ENCODE peak calls at places on chromosomes 16 and 17, in six cellular contexts. W is HCT116, G is SK-N-SH, U is keratinocyte, D is neural progenitor cell, C is K562. I is an unnamed sample.
A peak's percentile ranks its signal among the peaks of the same experiment; 100 is the strongest.

GRCh38 chr16:76371441-76371840 is 94.2 kb downstream of the CNTNAP4 start:
- DNase-seq in W (no peak), G (no peak), U (no peak), D (no peak), C (no peak), I (no peak)

GRCh38 chr16:84454611-84455010 is 49.8 kb downstream of the MEAK7 start:
- DNase-seq in W (no peak), G (no peak), U (no peak), D (no peak), C (no peak), I (no peak)

GRCh38 chr17:17682737-17683675 is 1.7 kb downstream of the RAI1 start:
- DNase-seq in W (no peak), G (peak; percentile 83), U (no peak), D (peak; percentile 82), C (peak; percentile 27), I (peak; percentile 90)

GRCh38 chr16:85045641-85046471 is 18.3 kb downstream of the KIAA0513 start:
- DNase-seq in W (no peak), G (no peak), U (no peak), D (no peak), C (no peak), I (no peak)

GRCh38 chr16:85514601-85515318 is 98.4 kb upstream of the GSE1 start:
- DNase-seq in W (peak; percentile 81), G (peak; percentile 84), U (peak; percentile 83), D (peak; percentile 73), C (no peak), I (peak; percentile 88)

GRCh38 chr16:88628512-88628974 is 9.8 kb upstream of the IL17C start:
- DNase-seq in W (no peak), G (peak; percentile 80), U (no peak), D (peak; percentile 72), C (peak; percentile 77), I (no peak)

GRCh38 chr17:76524598-76525512 is 12.7 kb downstream of the CYGB start:
- DNase-seq in W (no peak), G (no peak), U (no peak), D (no peak), C (no peak), I (peak; percentile 43)

GRCh38 chr17:76076765-76077581 is 2.0 kb upstream of the ZACN start:
- DNase-seq in W (no peak), G (peak; percentile 57), U (no peak), D (peak; percentile 54), C (no peak), I (no peak)

GRCh38 chr17:29929006-29929543 is 953 bp downstream of the SSH2 start:
- DNase-seq in W (no peak), G (peak; percentile 38), U (no peak), D (peak; percentile 35), C (peak; percentile 22), I (peak; percentile 45)

GRCh38 chr16:88681709-88682451 is 4.4 kb downstream of the SNAI3 start:
- DNase-seq in W (no peak), G (peak; percentile 37), U (no peak), D (no peak), C (no peak), I (no peak)

GRCh38 chr17:75199886-75200618 is 5.4 kb upstream of the NUP85 start:
- DNase-seq in W (no peak), G (no peak), U (no peak), D (no peak), C (no peak), I (no peak)

GRCh38 chr17:78355045-78355641 is 4.7 kb downstream of the SOCS3 start:
- DNase-seq in W (no peak), G (no peak), U (no peak), D (no peak), C (no peak), I (no peak)

GRCh38 chr16:75402821-75403475 is 30.4 kb downstream of the CFDP1 start:
- DNase-seq in W (peak; percentile 10), G (peak; percentile 50), U (no peak), D (peak; percentile 16), C (peak; percentile 22), I (peak; percentile 44)

GRCh38 chr16:48607056-48607825 is 2.7 kb downstream of the N4BP1 start:
- DNase-seq in W (no peak), G (no peak), U (no peak), D (peak; percentile 54), C (no peak), I (no peak)

GRCh38 chr17:48002208-48002919 is 31.5 kb downstream of the CDK5RAP3 start:
- DNase-seq in W (no peak), G (no peak), U (no peak), D (peak; percentile 48), C (peak; percentile 43), I (peak; percentile 91)

GRCh38 chr16:86965840-86966239 is 351.4 kb downstream of the C16orf95 start:
- DNase-seq in W (no peak), G (no peak), U (no peak), D (no peak), C (no peak), I (no peak)

GRCh38 chr17:41521574-41522261 is 3.0 kb upstream of the KRT15 start:
- DNase-seq in W (peak; percentile 97), G (no peak), U (peak; percentile 95), D (no peak), C (peak; percentile 42), I (peak; percentile 56)

GRCh38 chr16:3511286-3512180 is 10.7 kb downstream of the CLUAP1 start:
- DNase-seq in W (no peak), G (no peak), U (no peak), D (no peak), C (no peak), I (no peak)

GRCh38 chr17:65182233-65182632 is 45.1 kb downstream of the RGS9 start:
- DNase-seq in W (no peak), G (no peak), U (no peak), D (no peak), C (no peak), I (no peak)

GRCh38 chr17:58279016-58279671 is 1.6 kb downstream of the MPO start:
- DNase-seq in W (no peak), G (no peak), U (no peak), D (no peak), C (peak; percentile 39), I (peak; percentile 20)
- H3K4me2 ChIP-seq in W (no peak overlapping the region), G (no peak overlapping the region), U (no peak overlapping the region), D (no peak overlapping the region), C (no peak overlapping the region), I (no peak overlapping the region)

DNA sequence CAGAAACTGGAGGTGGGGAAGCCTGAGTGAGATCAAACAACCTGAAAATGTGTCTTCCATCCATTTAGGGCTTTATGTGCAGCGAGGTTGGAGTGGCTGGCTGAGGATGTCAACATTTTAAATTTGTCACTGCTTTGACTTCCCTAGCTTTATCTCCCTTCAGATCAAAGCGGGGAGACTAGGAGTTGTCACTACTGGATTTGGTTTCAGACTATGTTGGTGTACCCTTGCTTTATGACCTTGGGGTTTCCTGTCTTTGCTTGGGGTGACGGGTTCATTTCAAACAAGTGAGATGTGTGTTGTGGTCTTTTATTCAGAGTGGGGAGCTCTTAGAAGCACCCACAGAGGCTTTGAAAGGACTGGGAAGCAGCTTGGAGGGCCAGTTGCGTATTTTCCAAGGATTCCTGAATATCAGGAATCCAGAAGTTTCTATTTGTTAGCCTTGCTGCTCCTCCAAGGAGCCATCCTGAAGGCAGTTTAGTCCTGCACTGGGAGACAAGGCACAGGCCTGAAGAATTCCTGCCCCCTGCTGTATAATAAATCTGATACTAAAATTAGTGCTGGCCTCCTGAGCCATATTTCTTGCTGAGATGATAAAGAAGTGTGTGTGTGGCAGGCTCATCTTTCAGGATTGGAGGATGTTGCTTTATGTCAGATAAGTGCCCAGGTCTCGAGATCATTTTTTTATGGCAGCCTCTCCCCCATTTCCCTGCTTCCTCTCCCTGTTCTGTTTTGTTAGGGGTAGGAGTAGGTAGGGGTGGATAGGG is 25.7 kb downstream of the MSI2 start:
- DNase-seq in W (no peak), G (peak; percentile 63), U (no peak), D (no peak), C (no peak), I (no peak)
- H4K20me1 ChIP-seq in W (no peaks in the 10 kb centered on the region), G (peaks cover 5% of the 10 kb centered on the region), U (no peaks in the 10 kb centered on the region), D (peaks cover 100% of the 10 kb centered on the region), C (peaks cover 5% of the 10 kb centered on the region), I (no peaks in the 10 kb centered on the region)

GRCh38 chr17:72119280-72119962 is 1.4 kb upstream of the SOX9 start:
- DNase-seq in W (no peak), G (no peak), U (no peak), D (no peak), C (no peak), I (no peak)
- H3K9ac ChIP-seq in W (peak overlapping the region; percentile 50), G (peak overlapping the region; percentile 67), U (peak overlapping the region; percentile 84), D (no peak overlapping the region), C (no peak overlapping the region), I (no peak overlapping the region)

GRCh38 chr16:56451753-56452689 is 667 bp downstream of the OGFOD1 start:
- DNase-seq in W (peak; percentile 2), G (peak; percentile 44), U (no peak), D (peak; percentile 78), C (peak; percentile 26), I (peak; percentile 36)

GRCh38 chr16:56450901-56451752 is at the start of the genes NUDT21 and OGFOD1:
- DNase-seq in W (peak; percentile 94), G (peak; percentile 97), U (peak; percentile 88), D (peak; percentile 97), C (peak; percentile 97), I (peak; percentile 98)

GRCh38 chr16:56450275-56450889 is 750 bp downstream of the NUDT21 start:
- DNase-seq in W (no peak), G (peak; percentile 32), U (no peak), D (peak; percentile 34), C (peak; percentile 28), I (peak; percentile 12)

DNA sequence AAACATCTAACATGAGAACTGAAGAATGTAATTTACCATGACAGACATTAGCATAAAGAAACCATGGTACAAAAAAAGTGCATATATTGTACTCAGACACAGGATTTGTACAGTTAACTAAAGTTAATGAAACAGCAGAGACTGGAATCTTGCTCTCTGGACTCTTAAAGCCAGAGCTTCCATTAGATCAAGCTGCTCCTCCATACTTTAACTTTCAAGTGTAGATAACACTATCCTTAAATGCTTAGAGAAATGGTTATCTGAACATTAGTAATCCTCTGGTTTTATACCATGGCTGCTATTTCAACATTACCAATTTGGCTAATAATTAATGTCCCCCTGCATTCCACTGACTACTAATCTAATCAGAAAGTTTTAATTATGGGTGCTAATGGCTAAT is 3.1 kb downstream of the NUDT21 start:
- DNase-seq in W (no peak), G (no peak), U (no peak), D (no peak), C (no peak), I (no peak)
- H3K4me2 ChIP-seq in W (no peak overlapping the region), G (peak overlapping the region; percentile 70), U (no peak overlapping the region), D (peak overlapping the region; percentile 4), C (peak overlapping the region; percentile 12), I (peak overlapping the region; percentile 2)

GRCh38 chr16:1001096-1001495 is 19.5 kb downstream of the SOX8 start:
- DNase-seq in W (no peak), G (no peak), U (no peak), D (no peak), C (no peak), I (no peak)
- H4K20me1 ChIP-seq in W (no peaks in the 10 kb centered on the region), G (peaks cover 22% of the 10 kb centered on the region), U (no peaks in the 10 kb centered on the region), D (no peaks in the 10 kb centered on the region), C (peaks cover 10% of the 10 kb centered on the region), I (no peaks in the 10 kb centered on the region)

DNA sequence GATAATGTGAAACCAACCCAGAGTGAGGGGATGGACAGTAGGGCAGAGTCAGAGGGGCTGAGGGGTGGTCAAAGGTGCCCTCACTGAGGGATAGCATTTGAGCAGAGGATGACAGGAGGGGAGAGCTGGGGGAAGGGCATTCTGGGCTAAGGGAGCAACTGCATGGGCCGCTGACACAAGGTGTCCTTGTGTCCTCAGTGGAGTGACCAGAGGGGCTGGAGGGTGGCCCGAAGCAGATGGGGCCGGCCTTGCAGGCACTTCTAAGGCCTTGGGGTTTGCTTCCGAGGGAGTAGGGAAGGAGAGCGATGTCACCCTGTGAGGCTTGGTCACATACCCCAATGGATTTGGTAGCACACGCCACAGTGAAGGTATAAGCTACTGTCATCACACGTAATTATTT is 10.0 kb downstream of the NUBP1 start:
- DNase-seq in W (no peak), G (no peak), U (no peak), D (no peak), C (no peak), I (no peak)
- H3K9ac ChIP-seq in W (no peak overlapping the region), G (no peak overlapping the region), U (no peak overlapping the region), D (no peak overlapping the region), C (no peak overlapping the region), I (no peak overlapping the region)